ENCODE peak calls at places on chromosomes 12 and 14, in seven cellular contexts. E is ovary, Z is heart left ventricle, A is adrenal gland, I is transverse colon, U is IMR-90, M is right lobe of liver. V is an unnamed sample.

GRCh38 chr12:63882844-63883243 is 38.3 kb downstream of the SRGAP1 start:
- DNase-seq in E (no peak), Z (peak), A (no peak), I (no peak), U (peak), M (no peak), V (no peak)

GRCh38 chr14:103684871-103685270 is 30.4 kb downstream of the XRCC3 start:
- DNase-seq in E (no peak), Z (no peak), A (no peak), I (no peak), U (no peak), M (no peak), V (no peak)

GRCh38 chr14:89958966-89959365 is 3.2 kb downstream of the TDP1 start:
- DNase-seq in E (no peak), Z (no peak), A (no peak), I (no peak), U (no peak), M (no peak), V (no peak)

GRCh38 chr14:75340921-75341320 is 62.3 kb downstream of the FOS start:
- DNase-seq in E (peak), Z (peak), A (peak), I (peak), U (no peak), M (peak), V (no peak)

GRCh38 chr14:74852922-74853530 is 22.9 kb downstream of the PROX2 start:
- DNase-seq in E (no peak), Z (no peak), A (no peak), I (no peak), U (peak), M (no peak), V (no peak)

GRCh38 chr12:65532162-65532561 is 253.7 kb downstream of the MSRB3 start:
- DNase-seq in E (no peak), Z (no peak), A (no peak), I (no peak), U (peak), M (no peak), V (no peak)

GRCh38 chr14:51872396-51872795 is 12.0 kb downstream of the GNG2 start:
- DNase-seq in E (no peak), Z (no peak), A (no peak), I (no peak), U (no peak), M (no peak), V (no peak)

GRCh38 chr12:124847675-124848074 is 16.0 kb downstream of the SCARB1 start:
- DNase-seq in E (peak), Z (no peak), A (no peak), I (no peak), U (peak), M (no peak), V (no peak)

GRCh38 chr14:91219505-91220389 is 24.8 kb downstream of the GPR68 start:
- DNase-seq in E (no peak), Z (peak), A (peak), I (no peak), U (no peak), M (no peak), V (no peak)

GRCh38 chr12:58296818-58297217 is 355.5 kb downstream of the ATP23 start:
- DNase-seq in E (no peak), Z (no peak), A (no peak), I (no peak), U (no peak), M (no peak), V (no peak)

GRCh38 chr14:72962829-72963312 is 36.6 kb downstream of the DCAF4 start:
- DNase-seq in E (no peak), Z (no peak), A (peak), I (peak), U (peak), M (no peak), V (no peak)

GRCh38 chr12:20969766-20970165 is 159.3 kb downstream of the SLCO1B3 start:
- DNase-seq in E (no peak), Z (no peak), A (no peak), I (no peak), U (no peak), M (no peak), V (no peak)

GRCh38 chr12:78248321-78248720 is 417.6 kb downstream of the NAV3 start:
- DNase-seq in E (no peak), Z (no peak), A (no peak), I (no peak), U (no peak), M (no peak), V (no peak)

GRCh38 chr14:92589213-92589852 is 75.8 kb downstream of the RIN3 start:
- DNase-seq in E (no peak), Z (no peak), A (no peak), I (no peak), U (peak), M (no peak), V (no peak)

GRCh38 chr14:89650077-89650978 is 233.3 kb upstream of the FOXN3 start:
- DNase-seq in E (no peak), Z (no peak), A (no peak), I (no peak), U (no peak), M (no peak), V (no peak)

GRCh38 chr12:92543359-92543758 is 159.4 kb upstream of the PLEKHG7 start:
- DNase-seq in E (no peak), Z (no peak), A (no peak), I (peak), U (no peak), M (no peak), V (no peak)

GRCh38 chr12:132329036-132329738 is at the start of gene GALNT9:
- DNase-seq in E (peak), Z (no peak), A (no peak), I (no peak), U (no peak), M (no peak), V (no peak)

GRCh38 chr14:65239897-65240296 is 137.6 kb upstream of the MAX start:
- DNase-seq in E (no peak), Z (peak), A (no peak), I (no peak), U (no peak), M (no peak), V (no peak)

GRCh38 chr14:100620437-100621100 is 33.4 kb upstream of the BEGAIN start:
- DNase-seq in E (no peak), Z (no peak), A (no peak), I (peak), U (no peak), M (peak), V (no peak)

GRCh38 chr12:94558612-94559011 is 91.7 kb downstream of the TMCC3 start:
- DNase-seq in E (no peak), Z (no peak), A (peak), I (no peak), U (no peak), M (no peak), V (no peak)

GRCh38 chr12:102347761-102348160 is 132.6 kb downstream of the IGF1 start:
- DNase-seq in E (no peak), Z (no peak), A (no peak), I (no peak), U (no peak), M (no peak), V (no peak)

GRCh38 chr12:119206348-119207075 is 27.8 kb downstream of the HSPB8 start:
- DNase-seq in E (no peak), Z (no peak), A (peak), I (no peak), U (no peak), M (no peak), V (no peak)

GRCh38 chr12:70154960-70155589 is 88.2 kb upstream of the CNOT2 start:
- DNase-seq in E (no peak), Z (no peak), A (no peak), I (no peak), U (no peak), M (no peak), V (no peak)

GRCh38 chr12:25009511-25010092 is 60.7 kb upstream of the BCAT1 start:
- DNase-seq in E (no peak), Z (no peak), A (no peak), I (no peak), U (no peak), M (no peak), V (no peak)

GRCh38 chr14:60622920-60623263 is 26.4 kb downstream of the SIX1 start:
- DNase-seq in E (no peak), Z (no peak), A (no peak), I (no peak), U (peak), M (no peak), V (no peak)

GRCh38 chr12:124713436-124714082 is 146.1 kb upstream of the NCOR2 start:
- DNase-seq in E (no peak), Z (peak), A (peak), I (no peak), U (peak), M (no peak), V (no peak)

GRCh38 chr12:49276304-49277290 is 11.7 kb downstream of the TUBA1C start:
- DNase-seq in E (no peak), Z (no peak), A (no peak), I (no peak), U (no peak), M (no peak), V (no peak)

GRCh38 chr12:67155863-67156262 is 113.3 kb upstream of the CAND1 start:
- DNase-seq in E (no peak), Z (no peak), A (peak), I (no peak), U (peak), M (no peak), V (no peak)

GRCh38 chr12:113693693-113694092 is 222.0 kb upstream of the LHX5 start:
- DNase-seq in E (no peak), Z (no peak), A (no peak), I (no peak), U (no peak), M (no peak), V (no peak)

GRCh38 chr12:95898081-95898480 is 39.3 kb downstream of the SNRPF start:
- DNase-seq in E (no peak), Z (no peak), A (no peak), I (no peak), U (no peak), M (no peak), V (no peak)

GRCh38 chr14:28952707-28953106 is 186.1 kb downstream of the FOXG1 start:
- DNase-seq in E (no peak), Z (no peak), A (no peak), I (no peak), U (no peak), M (no peak), V (no peak)

GRCh38 chr14:68174446-68174845 is 354.9 kb downstream of the RAD51B start:
- DNase-seq in E (no peak), Z (no peak), A (no peak), I (no peak), U (peak), M (no peak), V (no peak)

GRCh38 chr14:68173227-68173972 is 353.8 kb downstream of the RAD51B start:
- DNase-seq in E (no peak), Z (no peak), A (no peak), I (no peak), U (peak), M (no peak), V (no peak)

GRCh38 chr14:68176687-68177086 is 357.1 kb downstream of the RAD51B start:
- DNase-seq in E (no peak), Z (no peak), A (no peak), I (no peak), U (no peak), M (no peak), V (no peak)

GRCh38 chr14:68172216-68172615 is 352.6 kb downstream of the RAD51B start:
- DNase-seq in E (no peak), Z (no peak), A (no peak), I (no peak), U (no peak), M (no peak), V (no peak)

GRCh38 chr14:68172664-68173063 is 353.1 kb downstream of the RAD51B start:
- DNase-seq in E (no peak), Z (no peak), A (no peak), I (no peak), U (no peak), M (no peak), V (no peak)
- H3K27ac ChIP-seq in E (no peak), Z (no peak), A (no peak), I (peak), U (no peak), M (peak), V (peak)

GRCh38 chr12:47901285-47902093 is 3.3 kb downstream of the VDR start:
- DNase-seq in E (no peak), Z (no peak), A (no peak), I (peak), U (no peak), M (no peak), V (no peak)
- H3K4me3 ChIP-seq in E (no peak), Z (no peak), A (no peak), I (no peak), U (no peak), M (no peak), V (no peak)

GRCh38 chr14:87067061-87067460 is 925.9 kb downstream of the GALC start:
- DNase-seq in E (no peak), Z (no peak), A (no peak), I (no peak), U (no peak), M (no peak), V (no peak)
- TF ChIP-seq POLR2A in E (no peak), Z (no peak), A (no peak), I (no peak), U (no peak), M (no peak), V (no peak)

GRCh38 chr14:32366256-32366655 is 37.2 kb downstream of the AKAP6 start:
- DNase-seq in E (no peak), Z (no peak), A (no peak), I (no peak), U (no peak), M (no peak), V (no peak)
- H3K27ac ChIP-seq in E (no peak), Z (no peak), A (no peak), I (no peak), U (no peak), M (no peak), V (peak)

DNA sequence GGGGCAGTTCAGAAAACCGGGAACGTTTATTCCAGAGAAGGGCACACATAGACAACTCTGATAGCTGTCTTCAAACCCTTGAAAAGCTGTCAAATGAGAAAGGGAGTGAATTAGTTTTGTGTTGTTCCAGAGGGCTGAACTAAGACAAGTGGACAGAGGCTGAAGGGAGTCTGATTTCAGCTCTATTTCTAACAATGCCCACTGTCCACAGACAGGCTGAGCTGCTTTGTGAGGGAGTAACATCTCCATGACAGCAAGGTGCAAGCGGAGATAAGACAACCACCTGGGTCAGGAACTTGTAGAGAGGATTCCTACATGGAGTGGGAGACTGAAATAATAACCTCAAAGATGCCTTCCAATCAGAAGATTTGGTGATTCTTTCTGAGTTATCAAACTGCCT is 25.6 kb upstream of the PARP11 start:
- DNase-seq in E (no peak), Z (no peak), A (no peak), I (no peak), U (no peak), M (no peak), V (no peak)
- H3K4me3 ChIP-seq in E (no peak), Z (no peak), A (no peak), I (no peak), U (no peak), M (no peak), V (no peak)

GRCh38 chr12:108833757-108834472 is 23.5 kb downstream of the SSH1 start:
- DNase-seq in E (no peak), Z (peak), A (peak), I (peak), U (peak), M (peak), V (no peak)
- TF ChIP-seq POLR2A in E (no peak), Z (no peak), A (no peak), I (no peak), U (no peak), M (no peak), V (no peak)

DNA sequence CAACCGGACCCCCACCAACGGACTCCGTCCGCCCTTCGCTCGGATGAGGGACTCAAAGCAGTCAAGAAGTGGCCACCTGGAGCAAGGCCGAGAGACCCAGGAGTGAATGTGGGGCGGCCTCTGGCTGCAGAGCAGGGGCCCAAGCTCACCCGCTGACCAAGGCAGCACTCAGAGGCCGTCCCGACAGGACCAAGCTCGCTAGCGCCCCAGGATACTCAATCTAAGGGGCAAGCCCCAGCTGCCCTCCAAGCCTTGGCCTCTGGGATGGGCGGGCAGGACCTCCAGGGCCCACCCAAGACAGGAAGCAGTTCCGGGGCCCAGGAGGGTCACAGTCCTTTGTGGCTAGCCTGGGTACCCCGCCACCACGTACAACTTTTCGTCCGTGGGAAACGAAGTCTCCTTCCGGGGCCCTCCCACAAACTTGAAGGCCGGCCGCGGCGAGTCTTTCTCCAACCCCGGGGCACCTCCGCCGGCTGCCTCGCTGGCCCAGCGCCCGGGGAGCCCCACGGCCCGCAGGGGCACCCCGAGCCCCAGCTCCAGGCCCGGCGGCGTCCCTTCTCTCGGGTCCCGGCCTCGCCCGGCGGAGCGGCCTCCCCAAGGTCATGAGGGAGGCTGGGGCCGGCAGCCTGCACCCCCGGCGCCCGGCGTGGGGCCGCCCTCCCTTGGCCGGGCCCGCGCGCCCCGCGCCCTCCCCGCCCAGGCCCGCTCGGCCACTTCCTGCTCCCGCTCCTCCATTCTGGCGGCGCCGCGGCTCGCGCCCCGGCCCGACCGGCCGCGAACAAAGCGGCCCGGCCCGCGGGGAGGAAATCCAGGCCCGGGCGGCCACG is 694 bp downstream of the AKT1 start:
- DNase-seq in E (peak), Z (no peak), A (no peak), I (peak), U (peak), M (no peak), V (no peak)
- H3K27ac ChIP-seq in E (no peak), Z (peak), A (peak), I (peak), U (peak), M (peak), V (peak)

GRCh38 chr14:20553024-20553423 is 7.8 kb downstream of the RNASE9 start:
- DNase-seq in E (no peak), Z (no peak), A (no peak), I (no peak), U (no peak), M (no peak), V (no peak)

GRCh38 chr14:20555845-20556244 is 5.0 kb downstream of the RNASE9 start:
- DNase-seq in E (no peak), Z (no peak), A (no peak), I (no peak), U (no peak), M (no peak), V (no peak)

GRCh38 chr14:20546877-20547276 is 14.0 kb downstream of the RNASE9 start:
- DNase-seq in E (no peak), Z (no peak), A (no peak), I (no peak), U (no peak), M (no peak), V (no peak)

GRCh38 chr14:20548414-20549158 is 12.3 kb downstream of the RNASE9 start:
- DNase-seq in E (no peak), Z (no peak), A (no peak), I (no peak), U (no peak), M (no peak), V (no peak)

DNA sequence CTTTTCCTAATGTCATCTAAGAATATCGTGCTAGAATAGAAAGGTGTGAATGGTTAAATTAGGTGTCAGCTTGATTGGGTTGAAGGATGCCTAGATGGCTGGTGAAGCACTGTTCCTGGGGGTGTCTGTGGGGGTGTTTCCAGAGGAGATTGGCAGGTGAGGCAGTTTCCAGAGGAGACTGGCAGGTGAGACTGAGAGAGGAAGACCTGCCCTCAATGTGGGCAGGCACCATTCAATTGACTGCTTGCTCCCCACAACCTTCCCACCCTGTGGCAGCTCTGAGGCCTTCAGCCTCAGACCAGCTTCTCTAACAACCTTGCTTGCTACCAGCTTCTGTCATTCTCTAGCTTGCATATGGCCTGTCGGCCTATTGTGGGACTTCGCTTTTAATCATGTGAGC is 9.2 kb downstream of the RNASE9 start:
- DNase-seq in E (no peak), Z (no peak), A (no peak), I (no peak), U (no peak), M (no peak), V (no peak)
- H3K4me3 ChIP-seq in E (no peak), Z (no peak), A (no peak), I (no peak), U (no peak), M (no peak), V (no peak)